ENCODE peak calls at places on chromosomes 11 and 22, in six cellular contexts. I is vagina, L is SJSA1, O is HCT116, N is stomach, E is right atrium auricular region. B is an unnamed sample. For H3K4me1, the result is how much of the 10 kb centered on the place peaks cover.

GRCh38 chr11:2688381-2689231 is 11.2 kb downstream of the KCNQ1OT1 start:
- DNase-seq in O (no peak), L (no peak), I (no peak), N (no peak), E (no peak), B (no peak)

GRCh38 chr11:69775163-69775755 is at the start of gene FGF4:
- DNase-seq in E (no peak), L (no peak), I (no peak), O (no peak), N (no peak), B (no peak)

GRCh38 chr22:22558972-22559603 is at the start of gene PRAME:
- DNase-seq in E (no peak), N (peak), I (no peak), O (peak), L (peak), B (peak)

GRCh38 chr11:41446566-41446965 is 12.9 kb downstream of the LRRC4C start:
- DNase-seq in I (no peak), E (no peak), N (no peak), O (no peak), L (no peak), B (no peak)

GRCh38 chr11:61347916-61348461 is 13.7 kb downstream of the CYB561A3 start:
- DNase-seq in L (no peak), N (no peak), O (no peak), E (peak), I (no peak), B (no peak)

GRCh38 chr22:44601725-44602124 is 100.3 kb upstream of the PRR5 start:
- DNase-seq in L (no peak), I (no peak), N (no peak), O (no peak), E (no peak), B (no peak)

GRCh38 chr11:86174101-86175046 is 70.2 kb upstream of the EED start:
- DNase-seq in L (peak), N (peak), O (no peak), E (peak), I (peak), B (peak)

GRCh38 chr11:1744879-1745700 is 5.3 kb downstream of the IFITM10 start:
- DNase-seq in L (no peak), N (no peak), I (no peak), O (no peak), E (no peak), B (no peak)

GRCh38 chr11:100929377-100929776 is 200.2 kb downstream of the PGR start:
- DNase-seq in O (no peak), E (no peak), L (peak), N (no peak), I (no peak), B (no peak)

GRCh38 chr22:26712158-26712557 is 54.8 kb downstream of the MIAT start:
- DNase-seq in L (no peak), I (no peak), E (no peak), O (no peak), N (no peak), B (peak)

GRCh38 chr22:26715392-26715939 is 58.1 kb downstream of the MIAT start:
- DNase-seq in E (no peak), N (no peak), O (no peak), L (no peak), I (no peak), B (no peak)

GRCh38 chr22:26718488-26718887 is 61.1 kb downstream of the MIAT start:
- DNase-seq in N (no peak), L (no peak), O (no peak), E (no peak), I (no peak), B (no peak)

GRCh38 chr22:26713823-26714449 is 56.5 kb downstream of the MIAT start:
- DNase-seq in N (no peak), I (no peak), E (peak), L (peak), O (no peak), B (no peak)

DNA sequence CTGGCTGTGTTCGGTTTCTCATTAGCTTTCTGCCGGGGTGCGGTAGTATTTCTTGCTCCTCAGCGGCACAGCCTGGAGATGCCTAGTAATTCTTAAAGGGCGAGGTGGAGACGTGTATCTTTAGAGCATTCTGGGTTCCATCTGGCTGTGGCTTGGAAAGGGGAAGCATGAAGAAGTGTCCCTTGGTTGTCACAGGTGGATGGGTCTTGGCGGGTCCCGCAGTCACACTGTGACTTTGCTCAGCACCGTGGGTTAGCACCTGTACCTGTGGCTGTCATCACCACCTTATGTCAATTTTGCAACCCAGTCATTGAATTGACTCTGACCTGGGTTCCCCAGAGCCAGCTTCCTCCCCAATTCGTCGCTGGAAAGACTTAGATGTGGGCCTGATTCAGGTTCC is 57.6 kb downstream of the MIAT start:
- DNase-seq in O (no peak), N (no peak), I (no peak), L (no peak), E (no peak), B (no peak)
- H3K4me1 ChIP-seq in O (under half), N (under half), I (under half), L (half or more), E (under half), B (under half)

DNA sequence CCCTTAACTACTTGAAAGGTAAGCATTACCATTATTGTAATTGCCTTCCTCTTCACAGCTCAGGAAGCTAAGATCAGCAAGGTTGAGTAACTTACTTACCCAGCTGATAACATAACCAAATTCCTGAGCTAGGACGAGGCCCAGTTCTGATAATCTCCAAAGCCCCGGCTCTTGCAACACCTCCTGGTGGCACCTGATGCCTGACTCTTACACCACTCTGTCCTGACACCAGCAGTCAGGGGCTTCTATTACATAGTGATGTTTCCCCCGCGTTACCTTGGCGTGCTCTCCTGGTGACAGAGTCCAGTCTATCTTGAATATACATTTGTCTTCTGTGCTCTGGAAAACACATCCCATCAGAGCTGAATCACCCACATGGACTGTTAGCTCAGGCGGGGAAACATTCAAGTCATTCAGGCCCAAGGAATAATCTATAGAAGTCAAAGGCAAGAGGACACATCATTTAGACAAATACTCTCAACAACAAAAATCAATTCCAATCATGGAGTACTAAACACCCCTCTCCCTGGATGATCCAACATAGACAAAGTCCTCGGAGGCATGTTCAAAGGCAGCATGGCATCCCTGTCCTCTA is 12.6 kb downstream of the JAML start:
- DNase-seq in E (no peak), N (peak), O (no peak), L (no peak), I (no peak), B (no peak)
- H3K4me1 ChIP-seq in E (under half), N (under half), O (under half), L (under half), I (under half), B (under half)

DNA sequence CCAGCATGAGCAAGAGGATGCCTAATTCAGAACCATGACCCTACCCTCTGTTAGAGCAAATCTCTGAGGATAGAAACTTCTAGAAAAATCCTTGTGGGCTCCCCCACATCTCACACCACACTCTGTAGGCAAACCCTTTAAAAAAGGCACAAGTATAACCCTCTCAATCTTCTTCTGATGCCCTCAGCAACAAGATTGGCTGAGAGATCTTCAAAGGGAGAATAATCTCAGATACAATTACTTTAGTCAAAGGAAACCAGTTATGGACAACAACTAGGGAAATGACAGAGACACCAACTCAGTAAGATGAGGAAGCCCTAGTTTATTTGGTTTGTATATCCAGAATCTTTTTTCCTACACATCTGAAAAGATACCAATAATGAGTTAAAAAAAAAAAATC is 49.2 kb downstream of the LIF start:
- DNase-seq in O (no peak), L (no peak), N (no peak), E (no peak), I (no peak), B (no peak)
- H3K4me1 ChIP-seq in O (half or more), L (half or more), N (under half), E (under half), I (under half), B (under half)

DNA sequence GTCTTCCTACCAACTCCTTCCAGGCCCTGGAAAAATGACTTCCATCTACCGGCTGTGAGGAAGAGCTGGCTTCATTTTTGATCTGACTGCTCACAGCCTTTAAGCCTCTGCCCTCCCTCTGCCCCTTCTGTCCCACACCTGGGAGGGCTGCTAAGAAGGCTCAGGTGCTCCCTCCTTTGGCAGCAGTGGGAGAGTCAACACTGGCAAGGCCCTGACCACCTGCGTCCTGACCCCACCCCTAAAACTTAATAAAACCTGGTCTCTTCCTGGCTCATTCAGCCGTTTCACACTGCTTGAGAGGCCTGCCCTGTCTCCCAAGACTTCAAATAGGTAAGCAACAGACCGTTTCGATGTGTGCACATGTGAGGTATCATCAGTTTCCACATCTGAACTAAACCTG is 52.1 kb upstream of the NFRKB start:
- DNase-seq in E (no peak), L (no peak), O (no peak), I (no peak), N (no peak), B (no peak)
- H3K4me1 ChIP-seq in E (under half), L (under half), O (under half), I (under half), N (under half), B (under half)